ENCODE peak calls at places on chromosomes 11 and 22, in four cellular contexts. One of them, this sample, is unnamed.

GRCh38 chr11:96306933-96307747 is 35.9 kb downstream of the MAML2 start:
- DNase-seq in HepG2: peak; percentile 81
- DNase-seq in K562: peak; percentile 71
- DNase-seq in SK-N-SH: peak; percentile 30
- DNase-seq in this sample: no peak

GRCh38 chr22:24951942-24952836 is at the start of gene KIAA1671:
- DNase-seq in HepG2: peak; percentile 86
- DNase-seq in K562: peak; percentile 73
- DNase-seq in SK-N-SH: peak; percentile 99
- DNase-seq in this sample: peak; percentile 98

GRCh38 chr11:129766858-129767604 is 48.6 kb upstream of the TMEM45B start:
- DNase-seq in HepG2: peak; percentile 52
- DNase-seq in K562: peak; percentile 51
- DNase-seq in SK-N-SH: peak; percentile 29
- DNase-seq in this sample: peak; percentile 70

GRCh38 chr11:121237686-121238658 is 54.6 kb upstream of the SC5D start:
- DNase-seq in HepG2: no peak
- DNase-seq in K562: no peak
- DNase-seq in SK-N-SH: no peak
- DNase-seq in this sample: no peak

GRCh38 chr11:61749607-61750217 is 2.7 kb upstream of the MYRF start:
- DNase-seq in HepG2: peak; percentile 72
- DNase-seq in K562: peak; percentile 92
- DNase-seq in SK-N-SH: no peak
- DNase-seq in this sample: peak; percentile 46

GRCh38 chr22:39593061-39593930 is 22.7 kb downstream of the CACNA1I start:
- DNase-seq in HepG2: no peak
- DNase-seq in K562: no peak
- DNase-seq in SK-N-SH: no peak
- DNase-seq in this sample: no peak

GRCh38 chr11:27571151-27571840 is 64.7 kb upstream of the LIN7C start:
- DNase-seq in HepG2: no peak
- DNase-seq in K562: no peak
- DNase-seq in SK-N-SH: peak; percentile 7
- DNase-seq in this sample: no peak

GRCh38 chr11:69573751-69574382 is 67.1 kb upstream of the CCND1 start:
- DNase-seq in HepG2: no peak
- DNase-seq in K562: no peak
- DNase-seq in SK-N-SH: no peak
- DNase-seq in this sample: no peak

GRCh38 chr11:64334764-64335741 is 5.0 kb upstream of the CCDC88B start:
- DNase-seq in HepG2: peak; percentile 85
- DNase-seq in K562: peak; percentile 98
- DNase-seq in SK-N-SH: peak; percentile 69
- DNase-seq in this sample: no peak

GRCh38 chr11:19628018-19628417 is 84.6 kb upstream of the NAV2 start:
- DNase-seq in HepG2: no peak
- DNase-seq in K562: no peak
- DNase-seq in SK-N-SH: no peak
- DNase-seq in this sample: no peak

GRCh38 chr11:61071208-61071681 is 31.0 kb upstream of the CD5 start:
- DNase-seq in HepG2: no peak
- DNase-seq in K562: no peak
- DNase-seq in SK-N-SH: no peak
- DNase-seq in this sample: no peak

GRCh38 chr11:75320643-75321042 is 30.8 kb downstream of the ARRB1 start:
- DNase-seq in HepG2: no peak
- DNase-seq in K562: no peak
- DNase-seq in SK-N-SH: no peak
- DNase-seq in this sample: no peak

GRCh38 chr11:18046116-18046777 is at the start of gene TPH1:
- DNase-seq in HepG2: no peak
- DNase-seq in K562: no peak
- DNase-seq in SK-N-SH: peak; percentile 84
- DNase-seq in this sample: peak; percentile 68

GRCh38 chr11:31974737-31975136 is 116.1 kb upstream of the RCN1 start:
- DNase-seq in HepG2: no peak
- DNase-seq in K562: no peak
- DNase-seq in SK-N-SH: no peak
- DNase-seq in this sample: no peak

GRCh38 chr22:27935897-27936296 is 16.8 kb upstream of the PITPNB start:
- DNase-seq in HepG2: no peak
- DNase-seq in K562: no peak
- DNase-seq in SK-N-SH: no peak
- DNase-seq in this sample: no peak

GRCh38 chr22:36540867-36541642 is 12.1 kb upstream of the EIF3D start:
- DNase-seq in HepG2: no peak
- DNase-seq in K562: no peak
- DNase-seq in SK-N-SH: no peak
- DNase-seq in this sample: no peak

GRCh38 chr11:113992459-113993105 is 17.7 kb downstream of the HTR3A start:
- DNase-seq in HepG2: no peak
- DNase-seq in K562: no peak
- DNase-seq in SK-N-SH: peak; percentile 59
- DNase-seq in this sample: no peak

GRCh38 chr11:69320756-69321741 is 27.1 kb downstream of the MYEOV start:
- DNase-seq in HepG2: no peak
- DNase-seq in K562: no peak
- DNase-seq in SK-N-SH: no peak
- DNase-seq in this sample: no peak

GRCh38 chr11:117070016-117070415 is 28.2 kb downstream of the SIK3 start:
- DNase-seq in HepG2: no peak
- DNase-seq in K562: no peak
- DNase-seq in SK-N-SH: no peak
- DNase-seq in this sample: no peak

GRCh38 chr11:34855754-34856095 is 60.5 kb downstream of the APIP start:
- DNase-seq in HepG2: no peak
- DNase-seq in K562: peak; percentile 36
- DNase-seq in SK-N-SH: no peak
- DNase-seq in this sample: no peak

GRCh38 chr11:124642628-124643027 is 20.0 kb downstream of the TBRG1 start:
- DNase-seq in HepG2: no peak
- DNase-seq in K562: no peak
- DNase-seq in SK-N-SH: no peak
- DNase-seq in this sample: no peak

GRCh38 chr11:123640677-123641494 is 13.5 kb downstream of the SCN3B start:
- DNase-seq in HepG2: peak; percentile 20
- DNase-seq in K562: peak; percentile 67
- DNase-seq in SK-N-SH: peak; percentile 81
- DNase-seq in this sample: peak; percentile 77

GRCh38 chr22:31631381-31631780 is 30.6 kb downstream of the PISD start:
- DNase-seq in HepG2: no peak
- DNase-seq in K562: no peak
- DNase-seq in SK-N-SH: peak; percentile 36
- DNase-seq in this sample: no peak

GRCh38 chr11:104772806-104773241 is 125.4 kb downstream of the CASP12 start:
- DNase-seq in HepG2: no peak
- DNase-seq in K562: no peak
- DNase-seq in SK-N-SH: peak; percentile 19
- DNase-seq in this sample: no peak

GRCh38 chr11:3838504-3838903 is 2.3 kb downstream of the RHOG start:
- DNase-seq in HepG2: no peak
- DNase-seq in K562: no peak
- DNase-seq in SK-N-SH: no peak
- DNase-seq in this sample: no peak

GRCh38 chr11:70569996-70570692 is 171.8 kb downstream of the CTTN start:
- DNase-seq in HepG2: no peak
- DNase-seq in K562: no peak
- DNase-seq in SK-N-SH: no peak
- DNase-seq in this sample: no peak

GRCh38 chr11:127052420-127052819 is 51.9 kb upstream of the KIRREL3 start:
- DNase-seq in HepG2: no peak
- DNase-seq in K562: no peak
- DNase-seq in SK-N-SH: no peak
- DNase-seq in this sample: no peak

GRCh38 chr11:76236092-76237026 is 30.1 kb upstream of the WNT11 start:
- DNase-seq in HepG2: no peak
- DNase-seq in K562: peak; percentile 79
- DNase-seq in SK-N-SH: peak; percentile 84
- DNase-seq in this sample: peak; percentile 78

GRCh38 chr11:70548976-70549375 is 150.6 kb downstream of the CTTN start:
- DNase-seq in HepG2: no peak
- DNase-seq in K562: peak; percentile 60
- DNase-seq in SK-N-SH: no peak
- DNase-seq in this sample: no peak

GRCh38 chr11:83641511-83641910 is 355.3 kb upstream of the CCDC90B start:
- DNase-seq in HepG2: no peak
- DNase-seq in K562: no peak
- DNase-seq in SK-N-SH: no peak
- DNase-seq in this sample: peak; percentile 13

GRCh38 chr11:792535-792821 is 2.6 kb upstream of the CEND1 start:
- DNase-seq in HepG2: no peak
- DNase-seq in K562: no peak
- DNase-seq in SK-N-SH: no peak
- DNase-seq in this sample: no peak

GRCh38 chr11:126282361-126282741 is 542 bp upstream of the TIRAP start:
- DNase-seq in HepG2: peak; percentile 18
- DNase-seq in K562: no peak
- DNase-seq in SK-N-SH: peak; percentile 81
- DNase-seq in this sample: peak; percentile 57

GRCh38 chr11:119370486-119371046 is 10.9 kb downstream of the USP2 start:
- DNase-seq in HepG2: peak; percentile 71
- DNase-seq in K562: peak; percentile 54
- DNase-seq in SK-N-SH: no peak
- DNase-seq in this sample: no peak

GRCh38 chr11:122981388-122982264 is at the start of gene BSX:
- DNase-seq in HepG2: peak; percentile 4
- DNase-seq in K562: peak; percentile 59
- DNase-seq in SK-N-SH: no peak
- DNase-seq in this sample: peak; percentile 95

GRCh38 chr11:63032451-63032850 is 16.8 kb upstream of the SLC22A8 start:
- DNase-seq in HepG2: no peak
- DNase-seq in K562: no peak
- DNase-seq in SK-N-SH: no peak
- DNase-seq in this sample: no peak

GRCh38 chr11:27839226-27839913 is 139.1 kb upstream of the BDNF start:
- DNase-seq in HepG2: peak; percentile 5
- DNase-seq in K562: no peak
- DNase-seq in SK-N-SH: no peak
- DNase-seq in this sample: no peak

GRCh38 chr11:44833869-44834452 is 107.2 kb downstream of the TSPAN18 start:
- DNase-seq in HepG2: no peak
- DNase-seq in K562: no peak
- DNase-seq in SK-N-SH: peak; percentile 45
- DNase-seq in this sample: no peak

GRCh38 chr22:17115927-17116326 is 5.2 kb downstream of the TMEM121B start:
- DNase-seq in HepG2: no peak
- DNase-seq in K562: no peak
- DNase-seq in SK-N-SH: no peak
- DNase-seq in this sample: no peak
- TF ChIP-seq FOXJ3 in HepG2: no peak
- TF ChIP-seq FOXJ3 in K562: no peak
- TF ChIP-seq FOXJ3 in SK-N-SH: no peak
- TF ChIP-seq FOXJ3 in this sample: no peak

GRCh38 chr11:79157738-79158137 is 283.1 kb downstream of the TENM4 start:
- DNase-seq in HepG2: no peak
- DNase-seq in K562: no peak
- DNase-seq in SK-N-SH: no peak
- DNase-seq in this sample: no peak
- TF ChIP-seq FOXJ3 in HepG2: no peak
- TF ChIP-seq FOXJ3 in K562: no peak
- TF ChIP-seq FOXJ3 in SK-N-SH: no peak
- TF ChIP-seq FOXJ3 in this sample: no peak

GRCh38 chr11:128235958-128236357 is 351.4 kb downstream of the ETS1 start:
- DNase-seq in HepG2: no peak
- DNase-seq in K562: peak; percentile 42
- DNase-seq in SK-N-SH: peak; percentile 87
- DNase-seq in this sample: no peak
- TF ChIP-seq FOXJ3 in HepG2: no peak
- TF ChIP-seq FOXJ3 in K562: no peak
- TF ChIP-seq FOXJ3 in SK-N-SH: peak; percentile 69
- TF ChIP-seq FOXJ3 in this sample: no peak

DNA sequence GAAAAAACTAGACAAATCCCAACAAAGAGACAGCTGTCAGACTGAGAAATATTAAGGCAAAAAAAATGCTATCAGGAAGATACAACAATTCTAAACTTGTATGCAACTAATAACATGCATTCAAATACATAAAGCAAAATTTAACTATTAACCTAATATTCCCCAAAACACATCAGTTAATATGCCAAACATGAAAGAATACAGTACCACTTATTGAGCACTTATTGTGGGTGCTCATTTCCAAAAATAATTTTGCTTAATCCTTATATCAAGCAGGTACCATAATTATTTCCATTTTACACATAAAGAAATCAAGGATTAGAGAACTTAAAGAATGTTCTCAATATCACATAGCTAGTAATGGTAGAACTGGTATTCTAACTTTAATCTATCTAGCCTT is 67.7 kb upstream of the HMGXB4 start:
- DNase-seq in HepG2: no peak
- DNase-seq in K562: no peak
- DNase-seq in SK-N-SH: no peak
- DNase-seq in this sample: no peak
- TF ChIP-seq FOXJ3 in HepG2: no peak
- TF ChIP-seq FOXJ3 in K562: no peak
- TF ChIP-seq FOXJ3 in SK-N-SH: no peak
- TF ChIP-seq FOXJ3 in this sample: no peak

GRCh38 chr22:33896801-33897620 is 23.3 kb downstream of the LARGE1 start:
- DNase-seq in HepG2: no peak
- DNase-seq in K562: no peak
- DNase-seq in SK-N-SH: peak; percentile 32
- DNase-seq in this sample: no peak

GRCh38 chr22:33894515-33894914 is 25.8 kb downstream of the LARGE1 start:
- DNase-seq in HepG2: peak; percentile 34
- DNase-seq in K562: no peak
- DNase-seq in SK-N-SH: no peak
- DNase-seq in this sample: no peak

GRCh38 chr22:33895444-33895843 is 24.8 kb downstream of the LARGE1 start:
- DNase-seq in HepG2: no peak
- DNase-seq in K562: no peak
- DNase-seq in SK-N-SH: no peak
- DNase-seq in this sample: no peak

GRCh38 chr22:33897621-33897910 is 22.7 kb downstream of the LARGE1 start:
- DNase-seq in HepG2: no peak
- DNase-seq in K562: no peak
- DNase-seq in SK-N-SH: no peak
- DNase-seq in this sample: no peak

GRCh38 chr22:33896154-33896800 is 24.0 kb downstream of the LARGE1 start:
- DNase-seq in HepG2: no peak
- DNase-seq in K562: no peak
- DNase-seq in SK-N-SH: no peak
- DNase-seq in this sample: no peak
- TF ChIP-seq FOXJ3 in HepG2: no peak
- TF ChIP-seq FOXJ3 in K562: no peak
- TF ChIP-seq FOXJ3 in SK-N-SH: no peak
- TF ChIP-seq FOXJ3 in this sample: no peak